ENCODE peak calls at places on chromosomes 7 and 10, in nine cellular contexts. G, M, D, Z, L, R, K, E and U are unnamed samples.

GRCh38 chr7:155753446-155753965 is 58.8 kb downstream of the SHH start:
- DNase-seq in G (no peak), M (no peak), D (no peak), Z (no peak), L (no peak), R (no peak), K (no peak), E (no peak), U (no peak)

GRCh38 chr10:32987172-32987571 is 29.1 kb upstream of the ITGB1 start:
- DNase-seq in G (no peak), M (no peak), D (no peak), Z (no peak), L (no peak), R (no peak), K (no peak), E (no peak), U (no peak)

GRCh38 chr7:36605261-36605660 is 119.0 kb downstream of the AOAH start:
- DNase-seq in G (no peak), M (no peak), D (no peak), Z (no peak), L (no peak), R (no peak), K (no peak), E (peak; percentile 53), U (no peak)

GRCh38 chr7:2521341-2521745 is 1.8 kb downstream of the LFNG start:
- DNase-seq in G (no peak), M (no peak), D (no peak), Z (no peak), L (no peak), R (no peak), K (no peak), E (no peak), U (no peak)

GRCh38 chr7:20172736-20173334 is 44.3 kb downstream of the MACC1 start:
- DNase-seq in G (no peak), M (no peak), D (peak; percentile 60), Z (peak; percentile 48), L (peak; percentile 59), R (no peak), K (peak; percentile 94), E (no peak), U (peak; percentile 85)

GRCh38 chr7:122867471-122867980 is 18.7 kb downstream of the CADPS2 start:
- DNase-seq in G (no peak), M (no peak), D (no peak), Z (no peak), L (no peak), R (no peak), K (no peak), E (no peak), U (no peak)

GRCh38 chr7:22559829-22560489 is 60.0 kb upstream of the STEAP1B start:
- DNase-seq in G (peak; percentile 56), M (peak; percentile 37), D (peak; percentile 86), Z (peak; percentile 66), L (peak; percentile 84), R (no peak), K (peak; percentile 91), E (no peak), U (peak; percentile 82)

GRCh38 chr10:107139237-107139636 is 25.3 kb downstream of the SORCS1 start:
- DNase-seq in G (no peak), M (no peak), D (no peak), Z (no peak), L (no peak), R (no peak), K (no peak), E (no peak), U (no peak)

GRCh38 chr10:110396284-110396651 is 91.5 kb upstream of the SMNDC1 start:
- DNase-seq in G (no peak), M (no peak), D (no peak), Z (no peak), L (no peak), R (no peak), K (no peak), E (no peak), U (no peak)

GRCh38 chr10:110398419-110399162 is 93.9 kb upstream of the SMNDC1 start:
- DNase-seq in G (peak; percentile 80), M (no peak), D (peak; percentile 99), Z (peak; percentile 58), L (peak; percentile 97), R (peak; percentile 11), K (peak; percentile 87), E (peak; percentile 100), U (no peak)

GRCh38 chr10:110395350-110396283 is 90.9 kb upstream of the SMNDC1 start:
- DNase-seq in G (no peak), M (no peak), D (peak; percentile 87), Z (no peak), L (peak; percentile 99), R (no peak), K (peak; percentile 72), E (no peak), U (no peak)

GRCh38 chr10:110399163-110400094 is 94.7 kb upstream of the SMNDC1 start:
- DNase-seq in G (no peak), M (no peak), D (peak; percentile 99), Z (no peak), L (peak; percentile 98), R (no peak), K (no peak), E (peak; percentile 88), U (no peak)

GRCh38 chr10:110397856-110398255 is 93.1 kb upstream of the SMNDC1 start:
- DNase-seq in G (no peak), M (no peak), D (no peak), Z (no peak), L (no peak), R (no peak), K (no peak), E (no peak), U (no peak)
- H3K27ac ChIP-seq in G (peak overlapping the region; percentile 66), M (no peak overlapping the region), D (peak overlapping the region; percentile 77), Z (no peak overlapping the region), L (peak overlapping the region; percentile 98), R (peak overlapping the region; percentile 89), K (no peak overlapping the region), E (peak overlapping the region; percentile 96), U (no peak overlapping the region)

GRCh38 chr7:21355406-21355874 is 72.4 kb upstream of the SP4 start:
- DNase-seq in G (no peak), M (no peak), D (no peak), Z (no peak), L (no peak), R (no peak), K (no peak), E (no peak), U (no peak)

GRCh38 chr7:21357146-21358097 is 70.5 kb upstream of the SP4 start:
- DNase-seq in G (no peak), M (no peak), D (no peak), Z (no peak), L (no peak), R (no peak), K (no peak), E (no peak), U (no peak)

GRCh38 chr7:21354284-21354683 is 73.6 kb upstream of the SP4 start:
- DNase-seq in G (no peak), M (no peak), D (no peak), Z (no peak), L (no peak), R (no peak), K (no peak), E (no peak), U (no peak)

GRCh38 chr7:21352540-21353387 is 75.1 kb upstream of the SP4 start:
- DNase-seq in G (no peak), M (no peak), D (no peak), Z (no peak), L (no peak), R (no peak), K (no peak), E (no peak), U (no peak)

GRCh38 chr7:21353388-21353780 is 74.5 kb upstream of the SP4 start:
- DNase-seq in G (no peak), M (no peak), D (no peak), Z (no peak), L (no peak), R (no peak), K (no peak), E (no peak), U (no peak)
- H3K27ac ChIP-seq in G (no peak overlapping the region), M (no peak overlapping the region), D (no peak overlapping the region), Z (no peak overlapping the region), L (no peak overlapping the region), R (no peak overlapping the region), K (no peak overlapping the region), E (no peak overlapping the region), U (no peak overlapping the region)

GRCh38 chr7:47495269-47495875 is 86.5 kb downstream of the TNS3 start:
- DNase-seq in G (no peak), M (no peak), D (no peak), Z (no peak), L (no peak), R (no peak), K (no peak), E (no peak), U (no peak)

GRCh38 chr7:47496064-47496665 is 85.7 kb downstream of the TNS3 start:
- DNase-seq in G (no peak), M (no peak), D (no peak), Z (no peak), L (no peak), R (no peak), K (no peak), E (no peak), U (no peak)

GRCh38 chr7:47498229-47499056 is 83.5 kb downstream of the TNS3 start:
- DNase-seq in G (no peak), M (no peak), D (no peak), Z (no peak), L (no peak), R (no peak), K (no peak), E (no peak), U (no peak)

GRCh38 chr7:47497367-47498096 is 84.4 kb downstream of the TNS3 start:
- DNase-seq in G (no peak), M (no peak), D (no peak), Z (no peak), L (no peak), R (no peak), K (no peak), E (no peak), U (no peak)

DNA sequence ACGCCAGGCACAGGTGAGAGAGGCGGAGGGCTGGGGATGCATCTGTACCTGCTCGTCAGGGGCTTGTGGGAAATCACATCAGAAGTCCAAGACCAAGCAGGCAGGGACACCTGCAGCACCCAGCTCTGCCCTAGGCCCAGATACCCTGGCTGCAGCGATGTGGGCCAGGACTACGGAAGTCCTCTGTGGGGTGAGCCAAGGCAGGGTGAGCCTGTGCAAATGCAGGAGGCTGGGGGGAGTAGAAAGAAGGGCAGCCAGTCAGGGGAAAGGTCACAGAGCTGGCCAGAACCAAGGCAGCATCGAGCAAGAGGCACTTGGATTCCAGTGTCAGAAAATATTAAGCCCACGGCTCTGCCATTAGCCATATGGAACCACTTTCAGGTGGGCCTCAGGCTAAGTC is 85.2 kb downstream of the TNS3 start:
- DNase-seq in G (no peak), M (no peak), D (no peak), Z (no peak), L (no peak), R (no peak), K (no peak), E (no peak), U (no peak)
- H3K27ac ChIP-seq in G (no peak overlapping the region), M (no peak overlapping the region), D (peak overlapping the region; percentile 91), Z (peak overlapping the region; percentile 5), L (no peak overlapping the region), R (no peak overlapping the region), K (no peak overlapping the region), E (no peak overlapping the region), U (no peak overlapping the region)

GRCh38 chr10:95404460-95404858 is 113.7 kb upstream of the PDLIM1 start:
- DNase-seq in G (no peak), M (no peak), D (no peak), Z (no peak), L (no peak), R (no peak), K (no peak), E (no peak), U (no peak)

GRCh38 chr10:95405655-95406054 is 114.9 kb upstream of the PDLIM1 start:
- DNase-seq in G (no peak), M (no peak), D (no peak), Z (no peak), L (no peak), R (no peak), K (peak; percentile 25), E (no peak), U (no peak)

GRCh38 chr10:95401704-95402469 is 111.1 kb upstream of the PDLIM1 start:
- DNase-seq in G (no peak), M (no peak), D (no peak), Z (no peak), L (no peak), R (no peak), K (no peak), E (no peak), U (no peak)

GRCh38 chr10:95404864-95405263 is 114.1 kb upstream of the PDLIM1 start:
- DNase-seq in G (no peak), M (no peak), D (no peak), Z (no peak), L (no peak), R (no peak), K (peak; percentile 15), E (no peak), U (no peak)

GRCh38 chr10:95403690-95404459 is 113.1 kb upstream of the PDLIM1 start:
- DNase-seq in G (no peak), M (no peak), D (no peak), Z (no peak), L (no peak), R (no peak), K (no peak), E (no peak), U (no peak)
- H3K27ac ChIP-seq in G (no peak overlapping the region), M (no peak overlapping the region), D (no peak overlapping the region), Z (no peak overlapping the region), L (no peak overlapping the region), R (peak overlapping the region; percentile 12), K (peak overlapping the region; percentile 87), E (no peak overlapping the region), U (no peak overlapping the region)